ENCODE peak calls at places on chromosomes 3 and 15, in five cellular contexts. K, Z, W, J and F are unnamed samples. For H3K4me1 and H3K27me3, the result is how much of the 10 kb centered on the place peaks cover.

GRCh38 chr15:26087395-26087794 is 224.3 kb upstream of the ATP10A start:
- DNase-seq in Z (no peak), J (no peak), K (no peak), W (no peak), F (no peak)

GRCh38 chr3:141578197-141578596 is 91.4 kb downstream of the RASA2 start:
- DNase-seq in W (no peak), J (no peak), K (no peak), Z (no peak), F (no peak)

GRCh38 chr3:95088464-95088863 is 1025.6 kb downstream of the NSUN3 start:
- DNase-seq in Z (no peak), K (no peak), J (no peak), W (no peak), F (no peak)

GRCh38 chr15:77696006-77696631 is 63.4 kb upstream of the LINGO1 start:
- DNase-seq in W (no peak), Z (no peak), J (no peak), K (no peak), F (no peak)

GRCh38 chr3:173221010-173221409 is 80.0 kb upstream of the SPATA16 start:
- DNase-seq in K (no peak), J (no peak), W (no peak), Z (no peak), F (no peak)

GRCh38 chr3:149216195-149216869 is 5.3 kb downstream of the CP start:
- DNase-seq in J (no peak), W (no peak), Z (no peak), K (no peak), F (no peak)

GRCh38 chr15:68196445-68197169 is 8.5 kb downstream of the CALML4 start:
- DNase-seq in K (no peak), W (no peak), Z (no peak), J (no peak), F (no peak)

GRCh38 chr3:196203833-196204232 is 7.4 kb downstream of the ZDHHC19 start:
- DNase-seq in K (no peak), Z (no peak), W (no peak), J (no peak), F (no peak)

GRCh38 chr15:80503319-80503952 is 99.3 kb downstream of the ARNT2 start:
- DNase-seq in Z (no peak), J (no peak), K (no peak), W (no peak), F (no peak)

GRCh38 chr3:123864706-123865105 is 19.4 kb downstream of the MYLK start:
- DNase-seq in K (no peak), J (no peak), Z (no peak), W (no peak), F (no peak)

GRCh38 chr3:185937689-185938374 is at the start of gene TRA2B:
- DNase-seq in W (peak), J (peak), K (peak), Z (peak), F (peak)

GRCh38 chr3:87247086-87247781 is 20.1 kb downstream of the CHMP2B start:
- DNase-seq in K (no peak), J (no peak), Z (no peak), W (no peak), F (no peak)

GRCh38 chr15:47663106-47663505 is 54.2 kb upstream of the SEMA6D start:
- DNase-seq in W (no peak), Z (no peak), J (no peak), K (no peak), F (no peak)

GRCh38 chr3:9151240-9151639 is 98.2 kb downstream of the SRGAP3 start:
- DNase-seq in W (no peak), Z (no peak), K (no peak), J (peak), F (no peak)

GRCh38 chr3:14793126-14793857 is 25.5 kb upstream of the FGD5 start:
- DNase-seq in K (peak), J (peak), W (no peak), Z (peak), F (peak)

GRCh38 chr3:66572938-66573710 is 72.3 kb upstream of the LRIG1 start:
- DNase-seq in K (no peak), J (no peak), W (no peak), Z (no peak), F (peak)

GRCh38 chr3:183317886-183318845 is 65.1 kb downstream of the B3GNT5 start:
- DNase-seq in W (no peak), Z (no peak), J (no peak), K (no peak), F (no peak)

GRCh38 chr15:58473720-58474119 is 41.9 kb downstream of the LIPC start:
- DNase-seq in J (no peak), Z (no peak), W (no peak), K (no peak), F (no peak)

GRCh38 chr3:43894176-43895049 is 203.7 kb downstream of the ABHD5 start:
- DNase-seq in J (peak), K (peak), W (no peak), Z (peak), F (peak)

GRCh38 chr3:30258426-30259392 is 347.7 kb upstream of the TGFBR2 start:
- DNase-seq in J (no peak), K (no peak), W (no peak), Z (no peak), F (no peak)

GRCh38 chr3:134419214-134419965 is 45.1 kb upstream of the AMOTL2 start:
- DNase-seq in J (no peak), W (no peak), Z (no peak), K (no peak), F (no peak)

GRCh38 chr15:34753236-34753894 is 1.4 kb downstream of the GJD2 start:
- DNase-seq in Z (peak), J (no peak), W (no peak), K (peak), F (no peak)

DNA sequence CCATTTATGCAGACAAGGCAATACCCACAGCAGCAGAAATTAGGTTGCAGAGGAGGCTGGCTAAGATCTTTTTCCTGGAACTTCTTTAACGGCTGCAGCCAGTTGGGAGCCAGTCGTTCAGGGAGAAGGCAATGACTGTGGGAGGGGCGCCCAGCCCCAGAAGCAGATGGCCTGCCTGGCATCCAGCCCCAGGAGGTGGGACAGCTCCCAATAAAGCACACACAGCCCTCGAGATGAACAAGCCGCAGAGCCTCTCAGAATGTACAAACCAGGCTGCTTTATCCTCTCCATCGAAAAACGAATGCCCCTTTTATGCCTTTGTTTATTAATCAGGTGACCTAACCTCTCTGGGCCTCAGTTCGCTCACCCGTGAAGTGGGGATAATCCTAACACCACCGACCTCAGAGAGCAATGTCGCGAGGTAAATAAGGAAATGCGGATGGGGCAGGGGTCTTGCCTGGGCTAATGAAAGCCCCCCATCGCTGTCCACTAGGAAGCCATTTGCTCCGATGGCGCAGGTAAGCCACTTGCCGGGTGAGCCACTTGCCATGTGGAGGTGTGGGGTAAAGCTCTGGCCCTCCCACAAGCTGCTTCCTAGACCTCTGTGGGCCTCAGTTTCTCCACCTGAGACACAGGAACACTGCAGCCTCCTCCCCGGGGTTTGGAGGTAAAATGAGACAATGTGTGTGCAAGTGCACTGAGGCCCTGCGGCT is 35.8 kb downstream of the MGLL start:
- DNase-seq in K (peak), Z (peak), W (no peak), J (peak), F (peak)
- H3K4me1 ChIP-seq in K (half or more), Z (half or more), W (under half), J (half or more), F (under half)

GRCh38 chr3:15796331-15796730 is 1.4 kb downstream of the ANKRD28 start:
- DNase-seq in K (no peak), Z (no peak), W (no peak), J (no peak), F (no peak)

GRCh38 chr3:15798533-15799245 is 910 bp upstream of the ANKRD28 start:
- DNase-seq in K (no peak), J (no peak), W (no peak), Z (no peak), F (no peak)

GRCh38 chr3:15795563-15796308 is 2.0 kb downstream of the ANKRD28 start:
- DNase-seq in W (no peak), J (no peak), Z (no peak), K (no peak), F (no peak)

GRCh38 chr3:15796771-15797599 is 794 bp downstream of the ANKRD28 start:
- DNase-seq in J (no peak), K (no peak), W (no peak), Z (no peak), F (peak)

GRCh38 chr3:15797600-15798303 is at the start of gene ANKRD28:
- DNase-seq in J (no peak), Z (no peak), W (peak), K (no peak), F (no peak)
- TF ChIP-seq CTCF in J (peak), Z (peak), W (no peak), K (no peak), F (peak)

DNA sequence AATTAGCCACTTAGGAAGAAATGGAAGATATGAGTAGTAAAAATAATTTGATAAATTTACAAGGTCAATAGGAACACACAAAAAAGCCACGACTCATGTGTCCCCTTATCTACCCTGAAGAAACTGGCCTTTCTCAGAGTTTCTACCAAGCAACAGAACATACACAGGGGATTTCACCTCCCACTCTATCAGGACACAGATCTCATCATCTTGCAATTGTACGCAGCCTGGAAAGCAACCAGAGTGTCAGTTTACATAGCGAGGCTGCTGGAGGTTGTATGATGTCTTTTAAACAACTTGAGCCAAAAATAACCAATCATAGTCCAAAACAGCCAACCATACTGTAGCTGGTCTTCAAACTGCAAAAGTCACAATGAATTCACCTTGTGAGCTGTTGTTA is 19.7 kb upstream of the LMOD3 start:
- DNase-seq in K (no peak), W (no peak), Z (no peak), J (no peak), F (no peak)
- H3K27me3 ChIP-seq in K (under half), W (under half), Z (under half), J (under half), F (under half)

GRCh38 chr15:40554164-40554530 is 10.7 kb downstream of the CCDC32 start:
- DNase-seq in K (no peak), Z (no peak), J (no peak), W (no peak), F (no peak)
- H3K4me1 ChIP-seq in K (under half), Z (under half), J (half or more), W (under half), F (under half)

GRCh38 chr15:64825431-64826294 is at the start of gene PIF1:
- DNase-seq in Z (peak), W (peak), J (peak), K (peak), F (peak)
- TF ChIP-seq CTCF in Z (no peak), W (no peak), J (no peak), K (no peak), F (no peak)

GRCh38 chr3:61090770-61091169 is 160.5 kb downstream of the FHIT start:
- DNase-seq in W (no peak), Z (no peak), J (no peak), K (no peak), F (no peak)
- H3K27me3 ChIP-seq in W (under half), Z (under half), J (under half), K (under half), F (under half)

DNA sequence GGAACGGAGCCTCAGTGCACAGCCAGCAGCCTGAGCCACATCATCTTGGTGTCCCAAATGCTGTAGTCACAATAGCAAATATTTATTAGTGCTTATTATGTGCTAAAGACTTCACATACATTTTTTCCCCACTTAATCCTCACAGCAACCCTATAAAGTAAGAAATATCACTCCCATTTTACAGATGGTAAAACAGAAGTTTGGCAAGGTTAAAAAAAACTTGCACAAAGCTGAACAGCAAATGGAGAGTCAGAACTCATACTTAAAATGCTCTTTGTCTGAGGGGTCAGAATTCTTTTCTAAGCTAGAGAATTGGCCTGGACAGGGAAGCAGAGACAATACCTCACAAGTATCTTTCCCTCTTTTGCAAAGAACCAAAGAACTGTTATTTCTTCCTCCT is 30.9 kb upstream of the THRB start:
- DNase-seq in W (no peak), K (no peak), J (no peak), Z (no peak), F (no peak)
- H3K4me1 ChIP-seq in W (under half), K (under half), J (under half), Z (under half), F (under half)

GRCh38 chr15:100020614-100021013 is 287.4 kb upstream of the LYSMD4 start:
- DNase-seq in K (no peak), W (no peak), Z (no peak), J (no peak), F (no peak)
- TF ChIP-seq CTCF in K (no peak), W (no peak), Z (no peak), J (no peak), F (no peak)